ENCODE peak calls at places on chromosomes 16 and 17, in four cellular contexts. D is renal cortical epithelial cell; E is bronchial epithelial cell; H is effector memory CD4-positive, alpha-beta T cell. Q is an unnamed sample.

GRCh38 chr17:17364338-17364667 is 61.1 kb downstream of the NT5M start:
- DNase-seq in E (no peak), D (no peak), H (no peak), Q (no peak)

GRCh38 chr17:64343833-64344637 is 46.6 kb downstream of the PECAM1 start:
- DNase-seq in H (no peak), D (peak; percentile 95), E (peak; percentile 31), Q (no peak)

GRCh38 chr17:12078791-12079190 is 58.1 kb downstream of the MAP2K4 start:
- DNase-seq in D (peak; percentile 67), E (peak; percentile 77), H (no peak), Q (no peak)

GRCh38 chr17:1762906-1763829 is 1.3 kb downstream of the SERPINF1 start:
- DNase-seq in D (no peak), H (no peak), E (no peak), Q (no peak)

GRCh38 chr16:57795431-57795878 is 6.8 kb downstream of the KIFC3 start:
- DNase-seq in D (peak; percentile 84), E (peak; percentile 75), H (no peak), Q (no peak)

GRCh38 chr17:64092111-64092510 is 37.8 kb downstream of the ERN1 start:
- DNase-seq in H (no peak), D (no peak), E (no peak), Q (no peak)

GRCh38 chr16:30555848-30556473 is 2.2 kb downstream of the ZNF764 start:
- DNase-seq in D (no peak), H (no peak), E (no peak), Q (no peak)

GRCh38 chr16:54066451-54067056 is 220.0 kb downstream of the IRX3 start:
- DNase-seq in E (peak; percentile 55), D (peak; percentile 59), H (no peak), Q (no peak)

GRCh38 chr16:75236232-75236631 is 15.2 kb downstream of the BCAR1 start:
- DNase-seq in H (no peak), D (no peak), E (no peak), Q (no peak)

GRCh38 chr17:50856431-50856830 is 9.7 kb downstream of the TOB1 start:
- DNase-seq in D (no peak), H (no peak), E (no peak), Q (no peak)

GRCh38 chr17:11935734-11936406 is 61.4 kb downstream of the ZNF18 start:
- DNase-seq in E (peak; percentile 60), D (no peak), H (no peak), Q (no peak)

GRCh38 chr17:47204722-47205418 is 4.3 kb upstream of the MYL4 start:
- DNase-seq in H (peak; percentile 36), E (peak; percentile 26), D (peak; percentile 89), Q (no peak)

GRCh38 chr16:69532761-69533459 is 32.9 kb upstream of the NFAT5 start:
- DNase-seq in H (no peak), D (no peak), E (no peak), Q (no peak)

GRCh38 chr17:7650509-7651096 is at the start of gene ATP1B2:
- DNase-seq in H (peak; percentile 67), E (peak; percentile 23), D (no peak), Q (no peak)

GRCh38 chr16:85485379-85485778 is 127.7 kb upstream of the GSE1 start:
- DNase-seq in E (no peak), H (no peak), D (no peak), Q (no peak)

GRCh38 chr17:66313325-66313724 is 10.9 kb downstream of the PRKCA start:
- DNase-seq in E (no peak), D (no peak), H (no peak), Q (no peak)

GRCh38 chr17:13513039-13513405 is 88.7 kb downstream of the HS3ST3A1 start:
- DNase-seq in E (no peak), H (no peak), D (no peak), Q (no peak)

GRCh38 chr17:40958086-40958953 is 8.4 kb downstream of the KRT39 start:
- DNase-seq in E (peak; percentile 86), D (peak; percentile 31), H (no peak), Q (no peak)

GRCh38 chr17:51666971-51667721 is 406.8 kb downstream of the UTP18 start:
- DNase-seq in D (no peak), H (no peak), E (peak; percentile 41), Q (no peak)

GRCh38 chr17:67818110-67819002 is 6.9 kb upstream of the BPTF start:
- DNase-seq in E (no peak), H (no peak), D (peak; percentile 56), Q (no peak)

GRCh38 chr16:21611546-21612384 is 12.4 kb downstream of the METTL9 start:
- DNase-seq in H (no peak), E (peak; percentile 86), D (peak; percentile 69), Q (no peak)

GRCh38 chr17:18332909-18333489 is 17.9 kb downstream of the SMCR8 start:
- DNase-seq in E (no peak), D (no peak), H (no peak), Q (no peak)

GRCh38 chr17:40062347-40063033 is at the start of gene THRA:
- DNase-seq in E (no peak), D (no peak), H (peak; percentile 51), Q (no peak)

GRCh38 chr16:290681-291405 is 7.9 kb downstream of the PDIA2 start:
- DNase-seq in H (no peak), D (no peak), E (no peak), Q (no peak)

GRCh38 chr17:4980644-4981216 is 6.7 kb downstream of the CAMTA2 start:
- DNase-seq in H (no peak), E (peak; percentile 43), D (peak; percentile 45), Q (no peak)

GRCh38 chr17:60398227-60398959 is 6.5 kb upstream of the USP32 start:
- DNase-seq in H (no peak), D (no peak), E (no peak), Q (peak; percentile 92)

GRCh38 chr16:81189100-81189664 is 49.3 kb upstream of the BCO1 start:
- DNase-seq in E (no peak), D (no peak), H (no peak), Q (no peak)

GRCh38 chr16:14186007-14186953 is 115.2 kb downstream of the MRTFB start:
- DNase-seq in E (peak; percentile 26), H (no peak), D (peak; percentile 76), Q (no peak)

GRCh38 chr16:50547944-50548658 is at the start of gene NKD1:
- DNase-seq in H (peak; percentile 59), D (no peak), E (no peak), Q (no peak)

GRCh38 chr16:16029431-16030011 is 80.1 kb downstream of the ABCC1 start:
- DNase-seq in E (no peak), D (no peak), H (no peak), Q (no peak)

GRCh38 chr17:79125503-79125902 is 50.9 kb downstream of the ENGASE start:
- DNase-seq in D (no peak), E (no peak), H (no peak), Q (no peak)

GRCh38 chr17:63138713-63139112 is 172.7 kb downstream of the TANC2 start:
- DNase-seq in H (no peak), E (peak; percentile 10), D (no peak), Q (no peak)

GRCh38 chr17:6509295-6509771 is 47.0 kb downstream of the PITPNM3 start:
- DNase-seq in H (no peak), D (no peak), E (no peak), Q (no peak)

GRCh38 chr16:56212144-56212543 is 20.9 kb downstream of the GNAO1 start:
- DNase-seq in D (no peak), E (no peak), H (no peak), Q (no peak)

GRCh38 chr17:80195671-80196529 is 24.2 kb downstream of the SGSH start:
- DNase-seq in H (peak; percentile 21), D (no peak), E (no peak), Q (no peak)